ENCODE peak calls at places on chromosomes 6 and 20, in nine cellular contexts. C is HepG2, T is adrenal gland, R is A549, W is IMR-90, H is gastrocnemius medialis, U is breast epithelium, J is ovary, Y is H1. G is an unnamed sample.

GRCh38 chr6:34839696-34840352 is 47.9 kb downstream of the BLTP3A start:
- DNase-seq in C (no peak), T (no peak), R (no peak), W (peak; percentile 16), H (no peak), U (no peak), J (no peak), Y (no peak), G (no peak)

GRCh38 chr6:3991941-3992340 is 87.0 kb downstream of the FAM217A start:
- DNase-seq in C (no peak), T (no peak), R (no peak), W (no peak), H (no peak), U (no peak), J (no peak), Y (no peak), G (no peak)

GRCh38 chr20:8875586-8875985 is 193.3 kb upstream of the PLCB4 start:
- DNase-seq in C (no peak), T (no peak), R (no peak), W (no peak), H (no peak), U (no peak), J (no peak), Y (no peak), G (no peak)

GRCh38 chr6:130997061-130997753 is 65.8 kb downstream of the EPB41L2 start:
- DNase-seq in C (no peak), T (no peak), R (no peak), W (peak; percentile 56), H (no peak), U (no peak), J (no peak), Y (no peak), G (no peak)

GRCh38 chr6:52946301-52946700 is 36.8 kb upstream of the GSTA3 start:
- DNase-seq in C (no peak), T (no peak), R (no peak), W (no peak), H (no peak), U (no peak), J (no peak), Y (no peak), G (no peak)

GRCh38 chr20:57957397-57958049 is 247.7 kb upstream of the PMEPA1 start:
- DNase-seq in C (no peak), T (no peak), R (no peak), W (no peak), H (no peak), U (no peak), J (no peak), Y (no peak), G (no peak)

GRCh38 chr6:7108196-7108963 is 619 bp downstream of the RREB1 start:
- DNase-seq in C (peak; percentile 35), T (peak; percentile 70), R (peak; percentile 25), W (peak; percentile 49), H (peak; percentile 20), U (peak; percentile 62), J (peak; percentile 67), Y (no peak), G (peak; percentile 55)

GRCh38 chr20:17816804-17817590 is 117.2 kb downstream of the BANF2 start:
- DNase-seq in C (no peak), T (no peak), R (no peak), W (no peak), H (no peak), U (no peak), J (no peak), Y (no peak), G (no peak)

GRCh38 chr6:87623248-87623647 is 33.3 kb downstream of the ORC3 start:
- DNase-seq in C (peak; percentile 6), T (no peak), R (no peak), W (peak; percentile 45), H (no peak), U (no peak), J (no peak), Y (no peak), G (no peak)

GRCh38 chr6:32685603-32686002 is 19.1 kb upstream of the HLA-DQB1 start:
- DNase-seq in C (no peak), T (no peak), R (no peak), W (peak; percentile 39), H (no peak), U (no peak), J (no peak), Y (no peak), G (no peak)

GRCh38 chr6:108966855-108967755 is 118.9 kb downstream of the ARMC2 start:
- DNase-seq in C (peak; percentile 43), T (peak; percentile 35), R (no peak), W (peak; percentile 60), H (peak; percentile 56), U (no peak), J (peak; percentile 44), Y (no peak), G (peak; percentile 26)

GRCh38 chr6:92446052-92446451 is 973.3 kb downstream of the EPHA7 start:
- DNase-seq in C (peak; percentile 3), T (no peak), R (no peak), W (no peak), H (no peak), U (no peak), J (no peak), Y (no peak), G (no peak)

GRCh38 chr6:21457647-21458046 is 135.9 kb upstream of the SOX4 start:
- DNase-seq in C (peak; percentile 68), T (no peak), R (no peak), W (no peak), H (no peak), U (no peak), J (no peak), Y (no peak), G (no peak)

DNA sequence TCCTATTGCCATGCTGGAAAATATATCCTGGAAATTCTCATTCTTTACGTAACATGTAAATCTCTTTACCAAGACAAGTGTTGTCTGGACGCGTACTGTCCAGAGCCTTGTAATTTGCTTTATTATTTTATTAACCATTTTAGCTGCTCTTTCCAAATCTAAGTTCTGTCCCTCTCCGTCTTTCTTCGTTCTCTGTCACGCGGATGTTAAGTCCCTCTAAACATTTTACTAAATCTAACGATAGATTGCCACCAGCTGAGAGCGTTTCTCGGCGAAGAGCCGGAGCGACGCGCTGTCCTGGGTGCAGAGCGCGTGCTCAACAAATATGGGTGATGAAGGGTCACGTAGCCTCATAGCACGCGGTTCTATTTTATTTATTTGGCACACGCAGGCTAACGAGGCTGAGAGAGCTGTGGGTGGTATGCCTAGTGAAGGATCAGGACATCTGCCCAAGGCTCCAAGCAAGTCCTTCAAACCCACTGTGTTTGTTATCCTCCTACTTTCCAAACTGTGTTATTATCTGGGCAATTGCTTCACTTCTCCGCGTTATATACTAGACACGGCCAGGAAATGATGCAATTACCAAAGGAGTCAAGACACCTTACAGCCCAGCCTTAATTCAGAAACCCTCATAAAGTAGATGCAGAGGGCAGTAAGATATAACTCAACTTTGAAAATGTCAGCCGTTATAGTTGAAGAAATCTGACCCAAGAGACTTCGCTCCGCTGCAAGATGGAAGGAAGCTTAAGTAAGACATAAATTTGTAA is 10.0 kb upstream of the NCOA7 start:
- DNase-seq in C (peak; percentile 54), T (peak; percentile 62), R (peak; percentile 28), W (peak; percentile 78), H (peak; percentile 61), U (no peak), J (peak; percentile 41), Y (no peak), G (no peak)
- TF ChIP-seq POLR2A in C (peak; percentile 80), T (no peak), R (peak; percentile 20), W (peak; percentile 80), H (peak; percentile 61), U (peak; percentile 45), J (peak; percentile 70), Y (peak; percentile 24), G (peak; percentile 12)

GRCh38 chr6:106629103-106629858 is at the start of the genes QRSL1 and RTN4IP1:
- DNase-seq in C (peak; percentile 91), T (peak; percentile 90), R (peak; percentile 96), W (peak; percentile 92), H (peak; percentile 84), U (peak; percentile 83), J (peak; percentile 85), Y (peak; percentile 82), G (peak; percentile 67)
- TF ChIP-seq POLR2A in C (peak; percentile 64), T (no peak), R (peak; percentile 35), W (peak; percentile 63), H (peak; percentile 54), U (no peak), J (peak; percentile 27), Y (peak; percentile 48), G (peak; percentile 55)

DNA sequence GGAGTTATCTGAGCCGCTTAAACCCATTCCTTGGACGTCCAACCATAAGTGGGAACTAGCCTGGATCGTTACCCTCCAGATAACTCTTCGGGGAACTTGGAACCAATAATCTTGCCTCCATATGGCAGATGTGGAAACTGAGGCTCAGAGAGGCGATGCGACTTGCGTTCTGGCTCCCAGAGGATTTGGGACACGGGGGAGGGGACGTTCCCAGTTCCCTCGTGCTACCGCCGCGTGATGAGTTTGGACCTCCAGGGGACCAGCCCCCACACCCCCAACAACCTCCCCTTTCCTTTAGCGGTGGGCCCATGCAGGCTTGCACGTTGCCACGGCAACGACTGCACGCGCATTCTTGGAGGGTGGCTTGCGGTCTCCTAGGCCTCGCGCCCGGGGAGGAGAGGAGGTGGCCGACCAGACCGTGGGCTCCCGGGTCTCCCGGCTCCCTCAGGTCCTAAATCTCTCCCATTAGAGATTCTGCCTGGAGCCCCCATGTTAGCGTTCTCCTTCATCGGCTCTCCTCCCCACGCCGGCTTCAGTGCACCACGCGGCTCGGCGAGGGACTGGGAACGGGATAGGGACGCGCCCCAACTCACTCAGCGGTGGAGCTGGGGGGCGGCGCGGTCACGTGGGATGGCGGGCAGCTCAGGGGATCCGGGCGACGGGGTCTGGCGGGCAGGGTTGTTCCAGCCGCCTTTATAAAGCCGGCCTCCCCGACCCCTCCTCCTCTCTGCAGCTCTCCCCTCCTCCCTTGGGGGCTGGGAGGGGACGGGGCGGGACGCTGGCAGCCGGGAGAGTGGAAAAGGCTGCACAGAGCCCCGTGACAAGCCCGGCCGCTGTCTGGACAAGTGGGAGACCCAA is at the start of gene PLTP:
- DNase-seq in C (no peak), T (peak; percentile 77), R (no peak), W (peak; percentile 57), H (peak; percentile 22), U (no peak), J (peak; percentile 85), Y (no peak), G (no peak)
- TF ChIP-seq POLR2A in C (peak; percentile 73), T (peak; percentile 92), R (no peak), W (no peak), H (peak; percentile 12), U (peak; percentile 22), J (peak; percentile 42), Y (peak; percentile 45), G (peak; percentile 30)

GRCh38 chr6:169920359-169921020 is 169.1 kb downstream of the ERMARD start:
- DNase-seq in C (no peak), T (peak; percentile 8), R (no peak), W (no peak), H (no peak), U (no peak), J (no peak), Y (no peak), G (no peak)

GRCh38 chr6:169918954-169919549 is 167.6 kb downstream of the ERMARD start:
- DNase-seq in C (no peak), T (no peak), R (no peak), W (no peak), H (no peak), U (no peak), J (no peak), Y (no peak), G (no peak)

GRCh38 chr6:169923468-169924464 is 172.3 kb downstream of the ERMARD start:
- DNase-seq in C (no peak), T (no peak), R (no peak), W (no peak), H (no peak), U (no peak), J (no peak), Y (no peak), G (no peak)

GRCh38 chr6:169921227-169921626 is 169.8 kb downstream of the ERMARD start:
- DNase-seq in C (no peak), T (peak; percentile 6), R (no peak), W (no peak), H (no peak), U (no peak), J (no peak), Y (no peak), G (no peak)

GRCh38 chr6:169921853-169922779 is 170.7 kb downstream of the ERMARD start:
- DNase-seq in C (peak; percentile 35), T (peak; percentile 8), R (no peak), W (no peak), H (no peak), U (no peak), J (no peak), Y (no peak), G (no peak)
- TF ChIP-seq POLR2A in C (peak; percentile 34), T (no peak), R (no peak), W (no peak), H (no peak), U (no peak), J (no peak), Y (no peak), G (no peak)

G was measured in H54.